ENCODE peak calls at places on chromosome 13, in eight cellular contexts. One of them, this sample, is unnamed. For H3K4me1 and H3K36me3, the result is how much of the 10 kb centered on the place peaks cover.

GRCh38 chr13:32381539-32381938 is 46.4 kb downstream of the N4BP2L1 start:
- DNase-seq in prostate gland: no peak
- DNase-seq in suprapubic skin: no peak
- DNase-seq in esophagus muscularis mucosa: no peak
- DNase-seq in stomach: no peak
- DNase-seq in endothelial cell of umbilical vein: peak
- DNase-seq in sigmoid colon: no peak
- DNase-seq in transverse colon: no peak
- DNase-seq in this sample: no peak

GRCh38 chr13:26614721-26615120 is 57.2 kb downstream of the WASF3 start:
- DNase-seq in prostate gland: no peak
- DNase-seq in suprapubic skin: no peak
- DNase-seq in esophagus muscularis mucosa: no peak
- DNase-seq in stomach: no peak
- DNase-seq in endothelial cell of umbilical vein: no peak
- DNase-seq in sigmoid colon: no peak
- DNase-seq in transverse colon: no peak
- DNase-seq in this sample: no peak

GRCh38 chr13:38535271-38535670 is 151.6 kb upstream of the FREM2 start:
- DNase-seq in prostate gland: no peak
- DNase-seq in suprapubic skin: no peak
- DNase-seq in esophagus muscularis mucosa: no peak
- DNase-seq in stomach: no peak
- DNase-seq in endothelial cell of umbilical vein: no peak
- DNase-seq in sigmoid colon: no peak
- DNase-seq in transverse colon: no peak
- DNase-seq in this sample: no peak

GRCh38 chr13:101640797-101641400 is 188.4 kb downstream of the ITGBL1 start:
- DNase-seq in prostate gland: no peak
- DNase-seq in suprapubic skin: no peak
- DNase-seq in esophagus muscularis mucosa: no peak
- DNase-seq in stomach: no peak
- DNase-seq in endothelial cell of umbilical vein: peak
- DNase-seq in sigmoid colon: no peak
- DNase-seq in transverse colon: no peak
- DNase-seq in this sample: no peak

GRCh38 chr13:66635526-66635925 is 594.6 kb downstream of the PCDH9 start:
- DNase-seq in prostate gland: no peak
- DNase-seq in suprapubic skin: no peak
- DNase-seq in esophagus muscularis mucosa: no peak
- DNase-seq in stomach: no peak
- DNase-seq in endothelial cell of umbilical vein: peak
- DNase-seq in sigmoid colon: no peak
- DNase-seq in transverse colon: no peak
- DNase-seq in this sample: no peak

GRCh38 chr13:61362522-61362921 is 53.1 kb downstream of the PCDH20 start:
- DNase-seq in prostate gland: no peak
- DNase-seq in suprapubic skin: no peak
- DNase-seq in esophagus muscularis mucosa: no peak
- DNase-seq in stomach: no peak
- DNase-seq in endothelial cell of umbilical vein: no peak
- DNase-seq in sigmoid colon: no peak
- DNase-seq in transverse colon: no peak
- DNase-seq in this sample: no peak

GRCh38 chr13:111521030-111521429 is 200.6 kb downstream of the TEX29 start:
- DNase-seq in prostate gland: no peak
- DNase-seq in suprapubic skin: no peak
- DNase-seq in esophagus muscularis mucosa: no peak
- DNase-seq in stomach: no peak
- DNase-seq in endothelial cell of umbilical vein: no peak
- DNase-seq in sigmoid colon: no peak
- DNase-seq in transverse colon: no peak
- DNase-seq in this sample: no peak

GRCh38 chr13:96822900-96823299 is 171.4 kb downstream of the OXGR1 start:
- DNase-seq in prostate gland: peak
- DNase-seq in suprapubic skin: no peak
- DNase-seq in esophagus muscularis mucosa: no peak
- DNase-seq in stomach: peak
- DNase-seq in endothelial cell of umbilical vein: peak
- DNase-seq in sigmoid colon: no peak
- DNase-seq in transverse colon: peak
- DNase-seq in this sample: no peak

GRCh38 chr13:29503041-29503837 is 92.2 kb downstream of the SLC7A1 start:
- DNase-seq in prostate gland: no peak
- DNase-seq in suprapubic skin: no peak
- DNase-seq in esophagus muscularis mucosa: no peak
- DNase-seq in stomach: no peak
- DNase-seq in endothelial cell of umbilical vein: peak
- DNase-seq in sigmoid colon: no peak
- DNase-seq in transverse colon: no peak
- DNase-seq in this sample: no peak

GRCh38 chr13:37736040-37736439 is 133.5 kb downstream of the TRPC4 start:
- DNase-seq in prostate gland: no peak
- DNase-seq in suprapubic skin: no peak
- DNase-seq in esophagus muscularis mucosa: no peak
- DNase-seq in stomach: no peak
- DNase-seq in endothelial cell of umbilical vein: no peak
- DNase-seq in sigmoid colon: no peak
- DNase-seq in transverse colon: no peak
- DNase-seq in this sample: no peak

GRCh38 chr13:26406791-26407190 is 150.7 kb upstream of the WASF3 start:
- DNase-seq in prostate gland: no peak
- DNase-seq in suprapubic skin: no peak
- DNase-seq in esophagus muscularis mucosa: no peak
- DNase-seq in stomach: no peak
- DNase-seq in endothelial cell of umbilical vein: no peak
- DNase-seq in sigmoid colon: no peak
- DNase-seq in transverse colon: no peak
- DNase-seq in this sample: no peak

GRCh38 chr13:69769637-69770036 is 338.0 kb upstream of the ATXN8OS start:
- DNase-seq in prostate gland: no peak
- DNase-seq in suprapubic skin: no peak
- DNase-seq in esophagus muscularis mucosa: no peak
- DNase-seq in stomach: no peak
- DNase-seq in endothelial cell of umbilical vein: no peak
- DNase-seq in sigmoid colon: no peak
- DNase-seq in transverse colon: no peak
- DNase-seq in this sample: no peak

GRCh38 chr13:73937420-73937819 is 196.8 kb downstream of the KLF12 start:
- DNase-seq in prostate gland: no peak
- DNase-seq in suprapubic skin: no peak
- DNase-seq in esophagus muscularis mucosa: no peak
- DNase-seq in stomach: no peak
- DNase-seq in endothelial cell of umbilical vein: no peak
- DNase-seq in sigmoid colon: no peak
- DNase-seq in transverse colon: no peak
- DNase-seq in this sample: no peak

GRCh38 chr13:64648293-64648692 is 2581.8 kb downstream of the PCDH9 start:
- DNase-seq in prostate gland: no peak
- DNase-seq in suprapubic skin: no peak
- DNase-seq in esophagus muscularis mucosa: no peak
- DNase-seq in stomach: no peak
- DNase-seq in endothelial cell of umbilical vein: no peak
- DNase-seq in sigmoid colon: no peak
- DNase-seq in transverse colon: no peak
- DNase-seq in this sample: no peak
- TF ChIP-seq POLR2AphosphoS5 in prostate gland: no peak
- TF ChIP-seq POLR2AphosphoS5 in suprapubic skin: no peak
- TF ChIP-seq POLR2AphosphoS5 in esophagus muscularis mucosa: no peak
- TF ChIP-seq POLR2AphosphoS5 in stomach: no peak
- TF ChIP-seq POLR2AphosphoS5 in endothelial cell of umbilical vein: no peak
- TF ChIP-seq POLR2AphosphoS5 in sigmoid colon: no peak
- TF ChIP-seq POLR2AphosphoS5 in transverse colon: no peak
- TF ChIP-seq POLR2AphosphoS5 in this sample: no peak

GRCh38 chr13:77316430-77316829 is 10.5 kb downstream of the MYCBP2 start:
- DNase-seq in prostate gland: no peak
- DNase-seq in suprapubic skin: no peak
- DNase-seq in esophagus muscularis mucosa: no peak
- DNase-seq in stomach: no peak
- DNase-seq in endothelial cell of umbilical vein: peak
- DNase-seq in sigmoid colon: no peak
- DNase-seq in transverse colon: no peak
- DNase-seq in this sample: no peak
- H3K4me1 ChIP-seq in prostate gland: under half
- H3K4me1 ChIP-seq in suprapubic skin: under half
- H3K4me1 ChIP-seq in esophagus muscularis mucosa: under half
- H3K4me1 ChIP-seq in stomach: under half
- H3K4me1 ChIP-seq in endothelial cell of umbilical vein: under half
- H3K4me1 ChIP-seq in sigmoid colon: under half
- H3K4me1 ChIP-seq in transverse colon: under half
- H3K4me1 ChIP-seq in this sample: half or more

GRCh38 chr13:20851844-20852402 is 50.6 kb downstream of the XPO4 start:
- DNase-seq in prostate gland: no peak
- DNase-seq in suprapubic skin: no peak
- DNase-seq in esophagus muscularis mucosa: no peak
- DNase-seq in stomach: no peak
- DNase-seq in endothelial cell of umbilical vein: no peak
- DNase-seq in sigmoid colon: no peak
- DNase-seq in transverse colon: no peak
- DNase-seq in this sample: no peak

GRCh38 chr13:20860844-20861243 is 41.7 kb downstream of the XPO4 start:
- DNase-seq in prostate gland: no peak
- DNase-seq in suprapubic skin: no peak
- DNase-seq in esophagus muscularis mucosa: no peak
- DNase-seq in stomach: no peak
- DNase-seq in endothelial cell of umbilical vein: no peak
- DNase-seq in sigmoid colon: no peak
- DNase-seq in transverse colon: no peak
- DNase-seq in this sample: no peak

GRCh38 chr13:20856650-20857049 is 45.9 kb downstream of the XPO4 start:
- DNase-seq in prostate gland: no peak
- DNase-seq in suprapubic skin: no peak
- DNase-seq in esophagus muscularis mucosa: no peak
- DNase-seq in stomach: no peak
- DNase-seq in endothelial cell of umbilical vein: no peak
- DNase-seq in sigmoid colon: no peak
- DNase-seq in transverse colon: no peak
- DNase-seq in this sample: no peak
- H3K36me3 ChIP-seq in prostate gland: under half
- H3K36me3 ChIP-seq in suprapubic skin: under half
- H3K36me3 ChIP-seq in esophagus muscularis mucosa: under half
- H3K36me3 ChIP-seq in stomach: under half
- H3K36me3 ChIP-seq in endothelial cell of umbilical vein: under half
- H3K36me3 ChIP-seq in sigmoid colon: under half
- H3K36me3 ChIP-seq in transverse colon: under half
- H3K36me3 ChIP-seq in this sample: under half

GRCh38 chr13:112752711-112753541 is 63.1 kb downstream of the ATP11A start:
- DNase-seq in prostate gland: no peak
- DNase-seq in suprapubic skin: no peak
- DNase-seq in esophagus muscularis mucosa: no peak
- DNase-seq in stomach: no peak
- DNase-seq in endothelial cell of umbilical vein: no peak
- DNase-seq in sigmoid colon: no peak
- DNase-seq in transverse colon: no peak
- DNase-seq in this sample: no peak
- TF ChIP-seq POLR2AphosphoS5 in prostate gland: no peak
- TF ChIP-seq POLR2AphosphoS5 in suprapubic skin: no peak
- TF ChIP-seq POLR2AphosphoS5 in esophagus muscularis mucosa: no peak
- TF ChIP-seq POLR2AphosphoS5 in stomach: no peak
- TF ChIP-seq POLR2AphosphoS5 in endothelial cell of umbilical vein: no peak
- TF ChIP-seq POLR2AphosphoS5 in sigmoid colon: no peak
- TF ChIP-seq POLR2AphosphoS5 in transverse colon: no peak
- TF ChIP-seq POLR2AphosphoS5 in this sample: peak

GRCh38 chr13:87459419-87459818 is 211.8 kb upstream of the SLITRK5 start:
- DNase-seq in prostate gland: no peak
- DNase-seq in suprapubic skin: no peak
- DNase-seq in esophagus muscularis mucosa: no peak
- DNase-seq in stomach: no peak
- DNase-seq in endothelial cell of umbilical vein: peak
- DNase-seq in sigmoid colon: no peak
- DNase-seq in transverse colon: no peak
- DNase-seq in this sample: no peak
- H3K4me1 ChIP-seq in prostate gland: under half
- H3K4me1 ChIP-seq in suprapubic skin: under half
- H3K4me1 ChIP-seq in esophagus muscularis mucosa: under half
- H3K4me1 ChIP-seq in stomach: under half
- H3K4me1 ChIP-seq in endothelial cell of umbilical vein: under half
- H3K4me1 ChIP-seq in sigmoid colon: under half
- H3K4me1 ChIP-seq in transverse colon: under half
- H3K4me1 ChIP-seq in this sample: under half

GRCh38 chr13:75830842-75831241 is 194.7 kb downstream of the LMO7 start:
- DNase-seq in prostate gland: no peak
- DNase-seq in suprapubic skin: no peak
- DNase-seq in esophagus muscularis mucosa: no peak
- DNase-seq in stomach: no peak
- DNase-seq in endothelial cell of umbilical vein: no peak
- DNase-seq in sigmoid colon: no peak
- DNase-seq in transverse colon: no peak
- DNase-seq in this sample: no peak

GRCh38 chr13:75825599-75825998 is 189.5 kb downstream of the LMO7 start:
- DNase-seq in prostate gland: no peak
- DNase-seq in suprapubic skin: no peak
- DNase-seq in esophagus muscularis mucosa: no peak
- DNase-seq in stomach: no peak
- DNase-seq in endothelial cell of umbilical vein: no peak
- DNase-seq in sigmoid colon: no peak
- DNase-seq in transverse colon: no peak
- DNase-seq in this sample: no peak

GRCh38 chr13:75825161-75825560 is 189.0 kb downstream of the LMO7 start:
- DNase-seq in prostate gland: no peak
- DNase-seq in suprapubic skin: no peak
- DNase-seq in esophagus muscularis mucosa: no peak
- DNase-seq in stomach: no peak
- DNase-seq in endothelial cell of umbilical vein: no peak
- DNase-seq in sigmoid colon: no peak
- DNase-seq in transverse colon: no peak
- DNase-seq in this sample: no peak

GRCh38 chr13:75829874-75830273 is 193.7 kb downstream of the LMO7 start:
- DNase-seq in prostate gland: no peak
- DNase-seq in suprapubic skin: no peak
- DNase-seq in esophagus muscularis mucosa: no peak
- DNase-seq in stomach: no peak
- DNase-seq in endothelial cell of umbilical vein: no peak
- DNase-seq in sigmoid colon: no peak
- DNase-seq in transverse colon: no peak
- DNase-seq in this sample: no peak

DNA sequence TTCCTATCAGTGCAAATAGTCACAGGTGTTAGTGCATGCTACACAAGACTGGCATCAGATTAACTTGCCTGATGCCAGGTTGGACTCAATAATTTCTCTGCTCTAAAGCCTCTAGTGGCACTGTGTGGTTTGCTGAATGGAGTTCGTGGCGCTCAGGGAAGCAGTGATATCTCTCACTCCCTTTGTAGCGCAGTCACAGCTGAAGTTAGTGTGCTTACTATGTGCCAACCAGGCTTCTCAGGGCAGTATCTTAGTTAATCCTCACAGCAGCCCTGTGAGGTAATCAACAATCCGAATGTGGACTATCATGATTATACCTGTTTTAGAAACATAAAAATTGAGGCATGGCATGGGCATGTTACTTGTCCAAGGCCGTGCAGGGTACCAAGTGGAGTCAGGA is 190.3 kb downstream of the LMO7 start:
- DNase-seq in prostate gland: no peak
- DNase-seq in suprapubic skin: no peak
- DNase-seq in esophagus muscularis mucosa: no peak
- DNase-seq in stomach: no peak
- DNase-seq in endothelial cell of umbilical vein: no peak
- DNase-seq in sigmoid colon: no peak
- DNase-seq in transverse colon: no peak
- DNase-seq in this sample: no peak
- H3K36me3 ChIP-seq in prostate gland: under half
- H3K36me3 ChIP-seq in suprapubic skin: under half
- H3K36me3 ChIP-seq in esophagus muscularis mucosa: under half
- H3K36me3 ChIP-seq in stomach: under half
- H3K36me3 ChIP-seq in endothelial cell of umbilical vein: under half
- H3K36me3 ChIP-seq in sigmoid colon: under half
- H3K36me3 ChIP-seq in transverse colon: under half
- H3K36me3 ChIP-seq in this sample: under half

This sample was measured in vagina.